ENCODE peak calls at places on chromosomes 6 and 20, in eight cellular contexts. I, V, F, B, N, W, X and Y are unnamed samples.

GRCh38 chr20:49545572-49545971 is 22.4 kb downstream of the PTGIS start:
- DNase-seq in N (no peak), X (no peak), V (no peak), F (no peak), B (no peak), I (no peak), W (no peak), Y (no peak)

GRCh38 chr6:43774776-43775583 is 5.0 kb downstream of the VEGFA start:
- DNase-seq in V (peak; percentile 77), F (peak; percentile 81), W (no peak), N (peak; percentile 40), X (no peak), I (peak; percentile 65), B (peak; percentile 71), Y (peak; percentile 41)

GRCh38 chr6:18308070-18308735 is 43.9 kb upstream of the DEK start:
- DNase-seq in W (no peak), I (no peak), F (no peak), N (no peak), X (peak; percentile 36), B (peak; percentile 70), V (no peak), Y (peak; percentile 58)

GRCh38 chr6:108102965-108103364 is 28.4 kb upstream of the OSTM1 start:
- DNase-seq in V (no peak), W (no peak), N (no peak), F (no peak), I (no peak), B (no peak), X (no peak), Y (no peak)

GRCh38 chr6:101080597-101080996 is 199.5 kb upstream of the ASCC3 start:
- DNase-seq in W (no peak), X (no peak), N (no peak), F (peak; percentile 65), V (no peak), I (no peak), B (peak; percentile 25), Y (no peak)

GRCh38 chr6:159879829-159880228 is 11.0 kb upstream of the MAS1 start:
- DNase-seq in V (no peak), X (no peak), N (no peak), W (no peak), F (no peak), B (no peak), I (no peak), Y (no peak)

GRCh38 chr20:46651091-46651962 is at the start of gene SLC13A3:
- DNase-seq in W (no peak), I (peak; percentile 30), X (no peak), V (peak; percentile 56), F (peak; percentile 23), B (no peak), N (no peak), Y (no peak)

GRCh38 chr20:46152824-46153586 is 34.9 kb downstream of the CD40 start:
- DNase-seq in I (no peak), N (no peak), W (no peak), B (no peak), V (no peak), X (no peak), F (no peak), Y (no peak)

GRCh38 chr20:59920944-59921343 is 12.5 kb downstream of the SYCP2 start:
- DNase-seq in I (no peak), N (no peak), X (no peak), B (no peak), W (no peak), F (no peak), V (no peak), Y (no peak)

GRCh38 chr6:74170118-74170517 is 474.1 kb downstream of the CD109 start:
- DNase-seq in B (peak; percentile 91), N (no peak), W (no peak), X (peak; percentile 98), F (peak; percentile 13), V (no peak), I (no peak), Y (no peak)

GRCh38 chr6:136761227-136761922 is 30.9 kb downstream of the MAP3K5 start:
- DNase-seq in X (no peak), W (no peak), N (no peak), V (no peak), F (peak; percentile 72), I (no peak), B (peak; percentile 56), Y (no peak)

GRCh38 chr6:103734016-103734415 is 1125.7 kb downstream of the HACE1 start:
- DNase-seq in X (no peak), N (no peak), F (no peak), B (no peak), V (no peak), W (no peak), I (no peak), Y (no peak)

DNA sequence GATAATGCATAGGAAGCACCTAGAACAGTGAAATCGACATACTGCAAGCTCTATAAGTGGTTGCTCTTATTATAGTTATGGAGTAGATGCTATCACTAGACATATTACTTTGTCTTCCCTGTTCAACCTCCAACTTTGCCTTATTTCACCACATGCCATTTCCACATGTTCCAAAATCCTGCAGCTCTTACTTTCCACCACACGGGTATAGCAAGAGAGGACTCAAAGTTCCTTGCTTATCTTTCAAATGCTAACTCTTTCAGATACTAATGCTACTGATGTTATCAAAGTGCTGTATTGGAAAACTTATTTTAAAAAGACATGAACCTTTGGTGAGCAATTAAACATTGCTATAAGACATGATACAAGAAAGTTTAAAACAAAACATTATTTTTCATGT is 1130.1 kb downstream of the HACE1 start:
- DNase-seq in I (no peak), F (no peak), W (no peak), N (no peak), X (no peak), B (no peak), V (no peak), Y (no peak)
- TF ChIP-seq CTCF in I (no peak), F (no peak), W (no peak), N (no peak), X (no peak), B (no peak), V (no peak), Y (no peak)

DNA sequence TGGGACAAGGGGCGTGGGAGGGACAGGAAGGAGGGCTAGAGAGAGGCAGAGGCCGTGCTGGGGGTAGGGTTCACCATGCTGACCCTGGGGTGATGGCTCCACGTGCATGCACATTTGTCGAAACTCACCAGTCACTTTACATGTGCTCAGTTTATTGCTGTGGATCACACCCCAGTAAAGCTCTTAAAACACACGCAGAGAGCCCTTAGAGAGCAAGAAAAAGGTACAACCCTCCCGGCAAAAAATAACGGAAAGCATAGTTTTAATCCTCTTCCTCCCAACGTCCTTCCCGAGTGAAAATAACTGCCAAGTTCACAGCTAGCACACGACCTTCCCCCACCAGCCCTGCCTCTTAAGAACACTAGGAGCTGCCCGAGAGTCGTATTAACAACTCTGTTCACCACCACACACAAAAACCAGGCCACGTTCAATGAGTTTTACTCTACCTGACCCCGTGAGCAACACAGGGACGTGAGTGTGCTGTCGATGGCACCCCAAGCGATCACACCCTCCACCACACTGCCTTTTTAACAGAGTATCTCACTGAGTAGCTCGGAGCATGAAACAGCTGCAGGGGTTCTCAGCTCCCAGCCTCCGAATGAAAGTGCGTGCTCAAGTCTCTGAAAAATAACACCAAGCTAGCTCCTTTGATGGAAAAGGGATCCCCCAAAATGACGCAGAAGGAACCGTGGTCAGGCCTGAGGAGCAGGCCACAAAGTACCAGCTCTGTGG is 39.7 kb downstream of the TAF4 start:
- DNase-seq in X (peak; percentile 20), B (peak; percentile 82), W (no peak), F (peak; percentile 85), I (no peak), N (no peak), V (peak; percentile 49), Y (no peak)
- TF ChIP-seq CTCF in X (peak; percentile 78), B (peak; percentile 69), W (no peak), F (peak; percentile 88), I (no peak), N (peak; percentile 30), V (peak; percentile 46), Y (peak; percentile 53)

GRCh38 chr6:113488061-113488460 is 369.1 kb upstream of the MARCKS start:
- DNase-seq in F (peak; percentile 42), B (no peak), W (no peak), V (no peak), N (no peak), I (no peak), X (no peak), Y (no peak)

GRCh38 chr6:113490356-113490755 is 366.8 kb upstream of the MARCKS start:
- DNase-seq in N (no peak), B (no peak), X (no peak), F (no peak), I (no peak), V (no peak), W (no peak), Y (no peak)

GRCh38 chr6:113486172-113486571 is 371.0 kb upstream of the MARCKS start:
- DNase-seq in W (no peak), N (no peak), X (no peak), V (no peak), B (no peak), F (no peak), I (no peak), Y (no peak)

GRCh38 chr6:113489946-113490345 is 367.2 kb upstream of the MARCKS start:
- DNase-seq in I (no peak), B (no peak), V (no peak), W (no peak), N (no peak), X (no peak), F (no peak), Y (no peak)

DNA sequence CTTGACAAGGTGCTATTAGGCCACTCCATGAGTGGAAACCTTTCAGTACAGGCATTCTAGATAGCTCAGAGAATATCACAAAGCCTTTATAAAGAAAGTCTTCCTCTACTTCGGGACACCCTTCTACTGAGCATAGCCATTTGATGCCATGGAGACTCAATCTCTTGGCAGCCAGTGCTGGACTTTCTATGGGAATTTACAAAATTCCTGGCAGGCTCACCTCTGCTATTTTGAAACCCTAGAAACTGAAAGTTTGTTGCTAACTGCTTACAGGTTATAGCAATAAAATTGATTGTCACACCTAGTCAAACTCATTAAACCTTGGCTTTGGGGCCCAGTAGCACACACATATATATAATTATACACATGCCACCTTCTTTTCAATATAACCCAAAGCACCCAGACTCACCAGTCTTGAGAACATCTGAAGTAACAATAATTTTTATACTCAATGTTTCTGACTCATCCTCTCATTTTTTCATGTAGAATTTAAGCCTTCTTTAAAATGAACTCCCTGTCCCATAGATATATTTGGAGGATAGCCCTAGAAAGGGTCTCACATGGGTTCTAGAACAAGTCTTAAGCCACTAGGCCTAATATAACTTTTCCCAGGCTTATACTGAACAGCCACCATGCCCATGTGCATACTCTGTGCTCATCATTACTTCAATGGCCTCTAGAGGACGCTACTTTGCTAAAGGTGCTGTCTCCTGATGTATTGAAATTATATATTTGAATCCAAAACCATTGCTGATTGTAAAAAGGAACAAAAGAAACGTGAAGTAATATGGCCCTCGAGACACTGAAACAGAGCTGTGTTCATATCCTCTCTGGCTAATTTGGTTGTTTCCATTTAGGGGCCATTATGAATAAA is 368.1 kb upstream of the MARCKS start:
- DNase-seq in N (no peak), W (no peak), I (no peak), X (no peak), B (no peak), F (no peak), V (no peak), Y (no peak)
- TF ChIP-seq CTCF in N (no peak), W (peak; percentile 22), I (no peak), X (no peak), B (no peak), F (peak; percentile 21), V (no peak), Y (no peak)

DNA sequence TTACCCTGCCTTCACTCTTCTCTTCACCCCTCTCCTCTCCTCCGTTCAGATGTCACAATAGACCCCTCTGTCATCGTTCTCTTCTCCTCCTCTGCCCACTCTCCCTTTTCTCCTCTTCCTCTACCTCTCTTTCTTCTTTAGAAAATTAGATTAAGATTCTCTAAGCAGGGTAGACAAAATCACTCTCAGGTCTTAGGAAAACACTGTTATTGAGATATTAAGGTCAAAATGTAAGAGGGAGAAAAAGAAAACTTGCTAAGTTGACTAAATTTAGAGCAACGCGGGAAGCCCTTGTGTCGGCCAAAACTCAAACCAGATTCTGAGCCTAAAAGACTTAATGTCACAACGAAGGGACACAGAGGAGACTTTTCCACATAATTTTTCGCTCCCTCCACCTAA is 22.1 kb upstream of the ZNF184 start:
- DNase-seq in F (no peak), X (no peak), I (no peak), W (no peak), B (no peak), N (no peak), V (no peak), Y (no peak)
- TF ChIP-seq CTCF in F (no peak), X (no peak), I (no peak), W (no peak), B (no peak), N (no peak), V (no peak), Y (no peak)